ENCODE peak calls at places on chromosomes 11 and 22, in nine cellular contexts. One of them, this sample, is unnamed.
A peak's percentile ranks its signal among the peaks of the same experiment; 100 is the strongest.

GRCh38 chr11:109424893-109425292 is 2.9 kb downstream of the C11orf87 start:
- DNase-seq in tibial nerve: no peak
- DNase-seq in stomach: peak; percentile 33
- DNase-seq in WTC11: peak; percentile 89
- DNase-seq in adrenal gland: no peak
- DNase-seq in GM13977: peak; percentile 23
- DNase-seq in epithelial cell of proximal tubule: no peak
- DNase-seq in brain microvascular endothelial cell: no peak
- DNase-seq in GM06990: no peak
- DNase-seq in this sample: peak; percentile 21

GRCh38 chr11:95299078-95299611 is 68.1 kb upstream of the SESN3 start:
- DNase-seq in tibial nerve: no peak
- DNase-seq in stomach: no peak
- DNase-seq in WTC11: no peak
- DNase-seq in adrenal gland: no peak
- DNase-seq in GM13977: no peak
- DNase-seq in epithelial cell of proximal tubule: no peak
- DNase-seq in brain microvascular endothelial cell: no peak
- DNase-seq in GM06990: no peak
- DNase-seq in this sample: no peak

GRCh38 chr11:36449566-36450390 is 60.3 kb downstream of the TRAF6 start:
- DNase-seq in tibial nerve: no peak
- DNase-seq in stomach: no peak
- DNase-seq in WTC11: no peak
- DNase-seq in adrenal gland: no peak
- DNase-seq in GM13977: no peak
- DNase-seq in epithelial cell of proximal tubule: no peak
- DNase-seq in brain microvascular endothelial cell: no peak
- DNase-seq in GM06990: peak; percentile 30
- DNase-seq in this sample: peak; percentile 20

GRCh38 chr11:84819561-84819960 is 807.6 kb downstream of the DLG2 start:
- DNase-seq in tibial nerve: no peak
- DNase-seq in stomach: no peak
- DNase-seq in WTC11: no peak
- DNase-seq in adrenal gland: no peak
- DNase-seq in GM13977: no peak
- DNase-seq in epithelial cell of proximal tubule: no peak
- DNase-seq in brain microvascular endothelial cell: no peak
- DNase-seq in GM06990: no peak
- DNase-seq in this sample: no peak

GRCh38 chr11:117818036-117818858 is 6.3 kb downstream of the FXYD2 start:
- DNase-seq in tibial nerve: no peak
- DNase-seq in stomach: no peak
- DNase-seq in WTC11: no peak
- DNase-seq in adrenal gland: peak; percentile 73
- DNase-seq in GM13977: peak; percentile 71
- DNase-seq in epithelial cell of proximal tubule: peak; percentile 89
- DNase-seq in brain microvascular endothelial cell: peak; percentile 31
- DNase-seq in GM06990: peak; percentile 79
- DNase-seq in this sample: peak; percentile 86

GRCh38 chr11:96267490-96268010 is 75.4 kb downstream of the MAML2 start:
- DNase-seq in tibial nerve: no peak
- DNase-seq in stomach: no peak
- DNase-seq in WTC11: no peak
- DNase-seq in adrenal gland: no peak
- DNase-seq in GM13977: peak; percentile 82
- DNase-seq in epithelial cell of proximal tubule: no peak
- DNase-seq in brain microvascular endothelial cell: no peak
- DNase-seq in GM06990: peak; percentile 71
- DNase-seq in this sample: peak; percentile 87

GRCh38 chr11:120098503-120099054 is 39.3 kb downstream of the TRIM29 start:
- DNase-seq in tibial nerve: no peak
- DNase-seq in stomach: no peak
- DNase-seq in WTC11: no peak
- DNase-seq in adrenal gland: no peak
- DNase-seq in GM13977: no peak
- DNase-seq in epithelial cell of proximal tubule: no peak
- DNase-seq in brain microvascular endothelial cell: no peak
- DNase-seq in GM06990: no peak
- DNase-seq in this sample: no peak

GRCh38 chr11:120326845-120327281 is 1.8 kb downstream of the TLCD5 start:
- DNase-seq in tibial nerve: no peak
- DNase-seq in stomach: no peak
- DNase-seq in WTC11: no peak
- DNase-seq in adrenal gland: no peak
- DNase-seq in GM13977: peak; percentile 28
- DNase-seq in epithelial cell of proximal tubule: no peak
- DNase-seq in brain microvascular endothelial cell: peak; percentile 77
- DNase-seq in GM06990: peak; percentile 26
- DNase-seq in this sample: no peak

GRCh38 chr11:128367573-128367972 is 219.8 kb downstream of the ETS1 start:
- DNase-seq in tibial nerve: no peak
- DNase-seq in stomach: no peak
- DNase-seq in WTC11: no peak
- DNase-seq in adrenal gland: no peak
- DNase-seq in GM13977: no peak
- DNase-seq in epithelial cell of proximal tubule: no peak
- DNase-seq in brain microvascular endothelial cell: no peak
- DNase-seq in GM06990: peak; percentile 32
- DNase-seq in this sample: peak; percentile 59

DNA sequence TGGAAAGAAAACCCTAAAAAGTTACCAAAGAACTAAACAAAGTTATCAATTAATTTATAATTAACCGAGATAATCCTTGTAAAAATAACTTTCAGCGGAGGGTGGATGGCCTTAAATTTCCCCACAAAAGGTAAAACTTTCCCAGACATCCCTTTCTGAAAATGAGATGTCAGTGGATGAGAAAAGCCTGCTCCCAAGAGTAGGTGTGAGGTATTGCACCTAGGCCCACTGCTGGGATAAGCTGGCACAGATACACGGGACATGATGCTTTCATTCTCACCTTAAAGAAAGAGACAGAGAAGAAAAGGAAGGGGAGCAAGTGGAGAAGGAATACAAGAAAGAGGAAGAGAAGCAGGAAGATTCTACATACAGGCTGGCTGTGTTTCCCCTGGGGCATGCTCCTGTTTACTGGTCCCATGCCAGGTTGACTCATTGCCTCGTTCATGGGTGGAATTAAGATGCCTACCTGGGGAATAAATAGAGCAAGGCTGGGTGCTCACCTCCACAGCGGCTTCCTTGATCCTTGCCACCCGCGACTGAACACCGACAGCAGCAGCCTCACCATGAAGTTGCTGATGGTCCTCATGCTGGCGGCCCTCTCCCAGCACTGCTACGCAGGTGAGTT is at the start of gene SCGB2A2:
- DNase-seq in tibial nerve: no peak
- DNase-seq in stomach: no peak
- DNase-seq in WTC11: no peak
- DNase-seq in adrenal gland: no peak
- DNase-seq in GM13977: no peak
- DNase-seq in epithelial cell of proximal tubule: no peak
- DNase-seq in brain microvascular endothelial cell: no peak
- DNase-seq in GM06990: no peak
- DNase-seq in this sample: no peak
- TF ChIP-seq CTCF in tibial nerve: no peak
- TF ChIP-seq CTCF in stomach: no peak
- TF ChIP-seq CTCF in WTC11: peak; percentile 22
- TF ChIP-seq CTCF in adrenal gland: no peak
- TF ChIP-seq CTCF in GM13977: no peak
- TF ChIP-seq CTCF in epithelial cell of proximal tubule: peak; percentile 66
- TF ChIP-seq CTCF in brain microvascular endothelial cell: peak; percentile 31
- TF ChIP-seq CTCF in GM06990: peak; percentile 26
- TF ChIP-seq CTCF in this sample: peak; percentile 22

GRCh38 chr11:107587306-107587979 is 3.5 kb upstream of the ELMOD1 start:
- DNase-seq in tibial nerve: no peak
- DNase-seq in stomach: no peak
- DNase-seq in WTC11: no peak
- DNase-seq in adrenal gland: no peak
- DNase-seq in GM13977: no peak
- DNase-seq in epithelial cell of proximal tubule: no peak
- DNase-seq in brain microvascular endothelial cell: no peak
- DNase-seq in GM06990: no peak
- DNase-seq in this sample: no peak

GRCh38 chr11:107581147-107581546 is 9.8 kb upstream of the ELMOD1 start:
- DNase-seq in tibial nerve: no peak
- DNase-seq in stomach: no peak
- DNase-seq in WTC11: no peak
- DNase-seq in adrenal gland: no peak
- DNase-seq in GM13977: no peak
- DNase-seq in epithelial cell of proximal tubule: no peak
- DNase-seq in brain microvascular endothelial cell: no peak
- DNase-seq in GM06990: no peak
- DNase-seq in this sample: no peak

DNA sequence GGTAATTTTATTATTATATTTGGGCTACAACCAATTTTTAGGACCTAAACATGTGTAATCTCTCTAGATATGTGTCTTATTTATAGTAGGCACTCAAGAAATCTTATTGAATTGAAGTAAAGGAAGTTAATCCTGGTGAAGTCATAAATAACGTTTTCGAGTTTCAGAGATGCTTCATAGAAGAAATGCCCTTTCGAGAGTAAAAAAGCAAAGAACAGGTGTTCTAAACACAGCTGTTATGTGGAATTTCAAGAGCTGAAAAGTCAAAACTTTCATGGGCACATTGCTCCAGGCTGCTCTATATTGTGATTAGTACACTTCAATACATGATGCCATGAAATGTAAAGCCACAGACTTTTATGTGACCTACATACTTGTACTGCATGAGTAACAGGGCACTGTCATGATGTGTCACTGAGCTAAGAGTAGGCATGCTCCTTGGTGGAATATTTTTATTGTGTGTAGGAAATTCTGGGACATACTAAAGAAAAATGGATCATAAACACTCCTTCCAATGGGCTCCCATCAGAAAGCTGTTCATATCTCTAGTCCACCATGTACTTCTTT is 7.2 kb upstream of the ELMOD1 start:
- DNase-seq in tibial nerve: no peak
- DNase-seq in stomach: no peak
- DNase-seq in WTC11: no peak
- DNase-seq in adrenal gland: no peak
- DNase-seq in GM13977: no peak
- DNase-seq in epithelial cell of proximal tubule: no peak
- DNase-seq in brain microvascular endothelial cell: no peak
- DNase-seq in GM06990: no peak
- DNase-seq in this sample: no peak
- TF ChIP-seq CTCF in tibial nerve: no peak
- TF ChIP-seq CTCF in stomach: no peak
- TF ChIP-seq CTCF in WTC11: no peak
- TF ChIP-seq CTCF in adrenal gland: no peak
- TF ChIP-seq CTCF in GM13977: no peak
- TF ChIP-seq CTCF in epithelial cell of proximal tubule: no peak
- TF ChIP-seq CTCF in brain microvascular endothelial cell: no peak
- TF ChIP-seq CTCF in GM06990: no peak
- TF ChIP-seq CTCF in this sample: no peak

GRCh38 chr11:122453586-122453985 is 201.9 kb upstream of the UBASH3B start:
- DNase-seq in tibial nerve: no peak
- DNase-seq in stomach: no peak
- DNase-seq in WTC11: no peak
- DNase-seq in adrenal gland: no peak
- DNase-seq in GM13977: no peak
- DNase-seq in epithelial cell of proximal tubule: no peak
- DNase-seq in brain microvascular endothelial cell: no peak
- DNase-seq in GM06990: no peak
- DNase-seq in this sample: no peak
- TF ChIP-seq CTCF in tibial nerve: no peak
- TF ChIP-seq CTCF in stomach: no peak
- TF ChIP-seq CTCF in WTC11: no peak
- TF ChIP-seq CTCF in adrenal gland: no peak
- TF ChIP-seq CTCF in GM13977: no peak
- TF ChIP-seq CTCF in epithelial cell of proximal tubule: no peak
- TF ChIP-seq CTCF in brain microvascular endothelial cell: no peak
- TF ChIP-seq CTCF in GM06990: no peak
- TF ChIP-seq CTCF in this sample: no peak

GRCh38 chr22:22746963-22747933 is 102.8 kb downstream of the GGTLC2 start:
- DNase-seq in tibial nerve: no peak
- DNase-seq in stomach: no peak
- DNase-seq in WTC11: no peak
- DNase-seq in adrenal gland: no peak
- DNase-seq in GM13977: no peak
- DNase-seq in epithelial cell of proximal tubule: no peak
- DNase-seq in brain microvascular endothelial cell: no peak
- DNase-seq in GM06990: peak; percentile 20
- DNase-seq in this sample: peak; percentile 40

GRCh38 chr22:22743128-22743760 is 98.8 kb downstream of the GGTLC2 start:
- DNase-seq in tibial nerve: no peak
- DNase-seq in stomach: no peak
- DNase-seq in WTC11: no peak
- DNase-seq in adrenal gland: no peak
- DNase-seq in GM13977: no peak
- DNase-seq in epithelial cell of proximal tubule: no peak
- DNase-seq in brain microvascular endothelial cell: no peak
- DNase-seq in GM06990: no peak
- DNase-seq in this sample: no peak

GRCh38 chr22:22746061-22746962 is 101.9 kb downstream of the GGTLC2 start:
- DNase-seq in tibial nerve: no peak
- DNase-seq in stomach: no peak
- DNase-seq in WTC11: no peak
- DNase-seq in adrenal gland: no peak
- DNase-seq in GM13977: no peak
- DNase-seq in epithelial cell of proximal tubule: no peak
- DNase-seq in brain microvascular endothelial cell: no peak
- DNase-seq in GM06990: no peak
- DNase-seq in this sample: no peak

GRCh38 chr22:22744412-22745224 is 100.2 kb downstream of the GGTLC2 start:
- DNase-seq in tibial nerve: no peak
- DNase-seq in stomach: no peak
- DNase-seq in WTC11: no peak
- DNase-seq in adrenal gland: no peak
- DNase-seq in GM13977: no peak
- DNase-seq in epithelial cell of proximal tubule: no peak
- DNase-seq in brain microvascular endothelial cell: no peak
- DNase-seq in GM06990: no peak
- DNase-seq in this sample: no peak

DNA sequence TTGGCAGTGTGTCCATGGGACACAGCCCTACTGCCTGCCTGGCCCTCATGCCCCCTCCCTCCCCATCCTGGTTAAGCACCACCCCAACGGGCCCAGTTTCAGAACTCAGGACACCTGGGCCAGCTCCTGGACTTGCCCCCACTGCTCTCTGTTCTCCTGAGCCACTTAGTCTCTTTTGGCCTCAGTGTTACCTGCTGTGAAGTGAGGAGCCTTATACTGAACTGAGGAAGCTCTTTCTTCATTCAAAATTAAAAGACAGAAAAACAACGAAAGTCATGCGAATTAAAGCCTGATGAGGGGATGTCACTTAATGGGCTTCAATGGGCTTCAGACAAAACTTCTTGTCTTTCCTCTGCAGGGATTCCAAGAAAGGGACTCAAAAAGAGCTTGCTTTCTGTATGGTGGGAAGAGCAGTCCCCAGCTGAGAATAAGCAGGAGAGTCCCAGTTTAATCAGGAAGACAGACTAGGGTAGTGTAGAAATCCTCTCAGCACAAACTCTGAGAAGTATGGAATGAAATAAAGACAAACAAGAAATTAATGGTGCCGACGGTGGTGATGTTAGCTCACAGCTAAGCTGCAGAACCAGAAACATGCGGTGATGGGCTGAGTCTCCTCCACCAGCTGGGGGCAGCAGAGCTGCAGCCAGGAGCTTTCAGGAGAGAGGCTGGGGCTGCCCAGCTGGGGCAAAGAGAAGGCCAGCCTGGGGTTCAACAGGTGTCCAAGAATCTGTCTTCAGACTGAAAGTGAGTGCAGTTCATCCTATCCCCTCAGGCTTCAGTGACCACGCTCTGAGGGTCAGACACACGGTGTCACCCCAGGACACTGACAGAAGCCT is 101.0 kb downstream of the GGTLC2 start:
- DNase-seq in tibial nerve: no peak
- DNase-seq in stomach: peak; percentile 48
- DNase-seq in WTC11: peak; percentile 74
- DNase-seq in adrenal gland: peak; percentile 45
- DNase-seq in GM13977: peak; percentile 39
- DNase-seq in epithelial cell of proximal tubule: no peak
- DNase-seq in brain microvascular endothelial cell: peak; percentile 12
- DNase-seq in GM06990: peak; percentile 12
- DNase-seq in this sample: peak; percentile 57
- TF ChIP-seq CTCF in tibial nerve: peak; percentile 13
- TF ChIP-seq CTCF in stomach: no peak
- TF ChIP-seq CTCF in WTC11: peak; percentile 35
- TF ChIP-seq CTCF in adrenal gland: peak; percentile 43
- TF ChIP-seq CTCF in GM13977: peak; percentile 41
- TF ChIP-seq CTCF in epithelial cell of proximal tubule: peak; percentile 72
- TF ChIP-seq CTCF in brain microvascular endothelial cell: peak; percentile 79
- TF ChIP-seq CTCF in GM06990: peak; percentile 77
- TF ChIP-seq CTCF in this sample: peak; percentile 69

This sample was measured in GM12865.